ENCODE peak calls at places on chromosomes 16 and 17, in ten cellular contexts. O is DMS79 treated with DMSO at 0.1 percent for 48 hours; G is activated B cell treated with CpG ODN at 0.5 μM for 24 hours; V is nephron progenitor cell; A is choroid plexus epithelial cell; P is activated T-helper 9 cell treated with anti-CD3 and anti-CD28 coated beads, Interleukin-2, amount 50 U/mL, for 16 hours; X is CD8-positive, alpha-beta memory T cell; F is HuH-7; J is activated CD4-positive, CD25-positive, alpha-beta regulatory T cell; L is Peyer's patch. H is an unnamed sample.

GRCh38 chr17:64622931-64623654 is 39.0 kb downstream of the SMURF2 start:
- DNase-seq in O (no peak), G (no peak), V (no peak), A (peak), P (no peak), X (no peak), F (no peak), J (no peak), L (no peak), H (peak)

GRCh38 chr17:82489117-82489516 is 30.4 kb upstream of the FOXK2 start:
- DNase-seq in O (no peak), G (no peak), V (no peak), A (no peak), P (no peak), X (no peak), F (no peak), J (no peak), L (no peak), H (peak)

GRCh38 chr17:65078441-65079160 is 22.1 kb upstream of the GNA13 start:
- DNase-seq in O (no peak), G (no peak), V (no peak), A (peak), P (no peak), X (no peak), F (no peak), J (no peak), L (no peak), H (peak)

GRCh38 chr17:76345377-76345945 is 8.3 kb downstream of the PRPSAP1 start:
- DNase-seq in O (no peak), G (no peak), V (no peak), A (no peak), P (no peak), X (no peak), F (no peak), J (no peak), L (no peak), H (no peak)

GRCh38 chr17:45234641-45235040 is 13.0 kb downstream of the FMNL1 start:
- DNase-seq in O (peak), G (no peak), V (peak), A (no peak), P (no peak), X (peak), F (peak), J (no peak), L (peak), H (no peak)

GRCh38 chr16:65235339-65236177 is 113.7 kb upstream of the CDH11 start:
- DNase-seq in O (no peak), G (no peak), V (no peak), A (no peak), P (no peak), X (no peak), F (no peak), J (no peak), L (no peak), H (no peak)

GRCh38 chr16:69483611-69484010 is 59.2 kb downstream of the CYB5B start:
- DNase-seq in O (no peak), G (no peak), V (no peak), A (no peak), P (no peak), X (no peak), F (no peak), J (no peak), L (no peak), H (no peak)

GRCh38 chr17:3576970-3577369 is 19.4 kb upstream of the TRPV3 start:
- DNase-seq in O (no peak), G (no peak), V (no peak), A (no peak), P (no peak), X (peak), F (no peak), J (no peak), L (no peak), H (no peak)

GRCh38 chr16:17204248-17205043 is 266.3 kb downstream of the XYLT1 start:
- DNase-seq in O (no peak), G (no peak), V (no peak), A (no peak), P (no peak), X (no peak), F (no peak), J (no peak), L (no peak), H (no peak)

GRCh38 chr16:28999577-28999976 is 14.7 kb downstream of the LAT start:
- DNase-seq in O (no peak), G (no peak), V (no peak), A (no peak), P (no peak), X (no peak), F (no peak), J (no peak), L (no peak), H (no peak)

GRCh38 chr17:15468142-15468541 is 721 bp upstream of the CDRT4 start:
- DNase-seq in O (no peak), G (no peak), V (no peak), A (no peak), P (no peak), X (no peak), F (no peak), J (no peak), L (peak), H (no peak)

GRCh38 chr16:50354629-50355456 is 13.9 kb downstream of the BRD7 start:
- DNase-seq in O (no peak), G (no peak), V (no peak), A (peak), P (no peak), X (no peak), F (no peak), J (no peak), L (no peak), H (no peak)

GRCh38 chr16:74485916-74486315 is 64.6 kb upstream of the CLEC18B start:
- DNase-seq in O (no peak), G (no peak), V (no peak), A (no peak), P (no peak), X (no peak), F (no peak), J (no peak), L (no peak), H (no peak)

H was measured in HFFc6.